ENCODE peak calls at places on chromosomes 5 and 9, in four cellular contexts. One of them, this sample, is unnamed.

GRCh38 chr5:98927242-98927987 is 1.4 kb downstream of the CHD1 start:
- DNase-seq in ovary: peak; percentile 56
- DNase-seq in astrocyte: peak; percentile 72
- DNase-seq in neural progenitor cell: peak; percentile 51
- DNase-seq in this sample: no peak

GRCh38 chr5:30040483-30041116 is 1152.9 kb upstream of the CDH6 start:
- DNase-seq in astrocyte: peak; percentile 26
- DNase-seq in neural progenitor cell: peak; percentile 75
- DNase-seq in ovary: no peak
- DNase-seq in this sample: no peak

GRCh38 chr5:78003914-78004313 is 227.8 kb upstream of the TBCA start:
- DNase-seq in neural progenitor cell: peak; percentile 72
- DNase-seq in astrocyte: no peak
- DNase-seq in ovary: no peak
- DNase-seq in this sample: no peak

GRCh38 chr5:133292300-133292699 is 240.5 kb downstream of the HSPA4 start:
- DNase-seq in astrocyte: no peak
- DNase-seq in neural progenitor cell: no peak
- DNase-seq in ovary: no peak
- DNase-seq in this sample: no peak

GRCh38 chr9:121499427-121500164 is at the start of gene GGTA1:
- DNase-seq in astrocyte: peak; percentile 36
- DNase-seq in neural progenitor cell: peak; percentile 84
- DNase-seq in ovary: peak; percentile 73
- DNase-seq in this sample: peak; percentile 76

GRCh38 chr5:89417990-89418820 is 535.2 kb upstream of the MEF2C start:
- DNase-seq in ovary: no peak
- DNase-seq in astrocyte: no peak
- DNase-seq in neural progenitor cell: no peak
- DNase-seq in this sample: no peak

GRCh38 chr5:1474183-1474839 is 29.1 kb upstream of the SLC6A3 start:
- DNase-seq in astrocyte: no peak
- DNase-seq in ovary: peak; percentile 28
- DNase-seq in neural progenitor cell: no peak
- DNase-seq in this sample: no peak

GRCh38 chr9:114156658-114157421 is 1.5 kb downstream of the COL27A1 start:
- DNase-seq in ovary: peak; percentile 84
- DNase-seq in neural progenitor cell: peak; percentile 68
- DNase-seq in astrocyte: peak; percentile 85
- DNase-seq in this sample: peak; percentile 62

GRCh38 chr9:114207034-114207815 is 51.9 kb downstream of the COL27A1 start:
- DNase-seq in neural progenitor cell: peak; percentile 71
- DNase-seq in astrocyte: peak; percentile 33
- DNase-seq in ovary: peak; percentile 60
- DNase-seq in this sample: no peak

GRCh38 chr5:33184367-33184766 is 256.4 kb upstream of the TARS1 start:
- DNase-seq in neural progenitor cell: no peak
- DNase-seq in ovary: no peak
- DNase-seq in astrocyte: no peak
- DNase-seq in this sample: no peak

GRCh38 chr5:121121786-121122185 is 657.7 kb downstream of the PRR16 start:
- DNase-seq in ovary: no peak
- DNase-seq in neural progenitor cell: no peak
- DNase-seq in astrocyte: no peak
- DNase-seq in this sample: no peak

GRCh38 chr9:4435197-4435596 is 55.1 kb upstream of the SLC1A1 start:
- DNase-seq in ovary: no peak
- DNase-seq in neural progenitor cell: no peak
- DNase-seq in astrocyte: peak; percentile 4
- DNase-seq in this sample: no peak

GRCh38 chr9:96607971-96608370 is 11.7 kb downstream of the CDC14B start:
- DNase-seq in astrocyte: no peak
- DNase-seq in neural progenitor cell: no peak
- DNase-seq in ovary: no peak
- DNase-seq in this sample: no peak

GRCh38 chr9:123360161-123361085 is 4.4 kb downstream of the CRB2 start:
- DNase-seq in astrocyte: no peak
- DNase-seq in ovary: no peak
- DNase-seq in neural progenitor cell: peak; percentile 98
- DNase-seq in this sample: no peak

GRCh38 chr5:24789631-24790354 is 145.0 kb upstream of the CDH10 start:
- DNase-seq in neural progenitor cell: no peak
- DNase-seq in astrocyte: peak; percentile 19
- DNase-seq in ovary: no peak
- DNase-seq in this sample: no peak

GRCh38 chr5:81519217-81519905 is 125.4 kb upstream of the ACOT12 start:
- DNase-seq in ovary: no peak
- DNase-seq in astrocyte: no peak
- DNase-seq in neural progenitor cell: no peak
- DNase-seq in this sample: no peak

GRCh38 chr9:113511856-113512761 is 48.6 kb downstream of the RGS3 start:
- DNase-seq in neural progenitor cell: peak; percentile 60
- DNase-seq in astrocyte: peak; percentile 62
- DNase-seq in ovary: no peak
- DNase-seq in this sample: no peak

GRCh38 chr9:113690055-113690740 is 185.9 kb upstream of the ZNF618 start:
- DNase-seq in astrocyte: no peak
- DNase-seq in neural progenitor cell: peak; percentile 9
- DNase-seq in ovary: no peak
- DNase-seq in this sample: no peak

GRCh38 chr9:137303031-137303892 is 1.2 kb upstream of the NRARP start:
- DNase-seq in ovary: peak; percentile 44
- DNase-seq in neural progenitor cell: peak; percentile 70
- DNase-seq in astrocyte: no peak
- DNase-seq in this sample: no peak

GRCh38 chr9:123157216-123157615 is 111.2 kb downstream of the STRBP start:
- DNase-seq in neural progenitor cell: no peak
- DNase-seq in ovary: no peak
- DNase-seq in astrocyte: peak; percentile 9
- DNase-seq in this sample: no peak

GRCh38 chr5:89283758-89284493 is 400.9 kb upstream of the MEF2C start:
- DNase-seq in ovary: no peak
- DNase-seq in astrocyte: no peak
- DNase-seq in neural progenitor cell: no peak
- DNase-seq in this sample: no peak

GRCh38 chr9:69758001-69758730 is 1.6 kb downstream of the PTAR1 start:
- DNase-seq in astrocyte: peak; percentile 71
- DNase-seq in neural progenitor cell: no peak
- DNase-seq in ovary: no peak
- DNase-seq in this sample: no peak

GRCh38 chr5:59040007-59040803 is 457.3 kb downstream of the RAB3C start:
- DNase-seq in ovary: no peak
- DNase-seq in neural progenitor cell: no peak
- DNase-seq in astrocyte: no peak
- DNase-seq in this sample: no peak

GRCh38 chr9:9170735-9171134 is 1371.2 kb upstream of the DMAC1 start:
- DNase-seq in astrocyte: no peak
- DNase-seq in neural progenitor cell: peak; percentile 4
- DNase-seq in ovary: no peak
- DNase-seq in this sample: no peak

GRCh38 chr5:34474573-34475021 is 181.5 kb upstream of the RAI14 start:
- DNase-seq in neural progenitor cell: peak; percentile 60
- DNase-seq in astrocyte: peak; percentile 37
- DNase-seq in ovary: no peak
- DNase-seq in this sample: no peak

GRCh38 chr5:133358271-133358670 is 254.1 kb downstream of the FSTL4 start:
- DNase-seq in neural progenitor cell: no peak
- DNase-seq in astrocyte: no peak
- DNase-seq in ovary: no peak
- DNase-seq in this sample: peak; percentile 40

GRCh38 chr5:77923666-77924065 is 147.5 kb upstream of the TBCA start:
- DNase-seq in neural progenitor cell: no peak
- DNase-seq in ovary: no peak
- DNase-seq in astrocyte: no peak
- DNase-seq in this sample: no peak

GRCh38 chr9:69149321-69149807 is 24.7 kb upstream of the TJP2 start:
- DNase-seq in neural progenitor cell: peak; percentile 30
- DNase-seq in astrocyte: peak; percentile 78
- DNase-seq in ovary: no peak
- DNase-seq in this sample: no peak

GRCh38 chr9:36995927-36996471 is 38.1 kb downstream of the PAX5 start:
- DNase-seq in ovary: peak; percentile 42
- DNase-seq in astrocyte: peak; percentile 26
- DNase-seq in neural progenitor cell: peak; percentile 89
- DNase-seq in this sample: no peak

GRCh38 chr9:36759141-36759540 is 186.4 kb downstream of the MELK start:
- DNase-seq in neural progenitor cell: no peak
- DNase-seq in ovary: no peak
- DNase-seq in astrocyte: no peak
- DNase-seq in this sample: no peak

GRCh38 chr5:135829681-135830383 is 4.6 kb upstream of the SLC25A48 start:
- DNase-seq in astrocyte: peak; percentile 8
- DNase-seq in ovary: peak; percentile 76
- DNase-seq in neural progenitor cell: peak; percentile 89
- DNase-seq in this sample: peak; percentile 57

GRCh38 chr5:126251024-126251423 is 172.2 kb upstream of the GRAMD2B start:
- DNase-seq in astrocyte: no peak
- DNase-seq in ovary: no peak
- DNase-seq in neural progenitor cell: no peak
- DNase-seq in this sample: no peak

GRCh38 chr5:83209963-83210362 is 132.6 kb downstream of the XRCC4 start:
- DNase-seq in astrocyte: no peak
- DNase-seq in neural progenitor cell: no peak
- DNase-seq in ovary: no peak
- DNase-seq in this sample: no peak

GRCh38 chr9:10146517-10147331 is 466.1 kb downstream of the PTPRD start:
- DNase-seq in ovary: no peak
- DNase-seq in neural progenitor cell: no peak
- DNase-seq in astrocyte: no peak
- DNase-seq in this sample: no peak

GRCh38 chr5:10046681-10047080 is 203.0 kb downstream of the ATPSCKMT start:
- DNase-seq in astrocyte: no peak
- DNase-seq in neural progenitor cell: no peak
- DNase-seq in ovary: no peak
- DNase-seq in this sample: no peak

GRCh38 chr9:28136113-28136512 is 562.8 kb upstream of the C9orf72 start:
- DNase-seq in neural progenitor cell: no peak
- DNase-seq in astrocyte: no peak
- DNase-seq in ovary: no peak
- DNase-seq in this sample: no peak

GRCh38 chr5:55713871-55714270 is 1.7 kb upstream of the SLC38A9 start:
- DNase-seq in ovary: no peak
- DNase-seq in astrocyte: no peak
- DNase-seq in neural progenitor cell: no peak
- DNase-seq in this sample: no peak

DNA sequence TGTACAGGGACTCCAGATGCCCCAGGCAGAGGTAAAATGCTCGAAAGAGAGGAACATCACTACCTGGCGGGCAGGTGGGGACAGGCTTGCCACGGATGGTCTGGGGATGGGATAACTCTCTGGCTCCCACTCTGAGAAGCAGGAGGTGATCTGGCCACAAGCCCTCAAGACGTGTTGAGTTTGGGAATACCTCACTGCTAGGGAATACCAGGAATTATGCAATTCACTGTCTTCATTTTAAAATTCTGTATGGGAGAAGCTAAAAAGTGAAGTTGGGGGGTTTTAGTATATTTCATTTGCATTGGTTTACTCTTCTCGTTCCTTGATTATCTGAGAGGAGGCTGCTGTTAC is 510.4 kb downstream of the CCDC171 start:
- DNase-seq in neural progenitor cell: no peak
- DNase-seq in astrocyte: no peak
- DNase-seq in ovary: no peak
- DNase-seq in this sample: no peak
- TF ChIP-seq CTCF in neural progenitor cell: no peak
- TF ChIP-seq CTCF in astrocyte: no peak
- TF ChIP-seq CTCF in ovary: no peak
- TF ChIP-seq CTCF in this sample: no peak

DNA sequence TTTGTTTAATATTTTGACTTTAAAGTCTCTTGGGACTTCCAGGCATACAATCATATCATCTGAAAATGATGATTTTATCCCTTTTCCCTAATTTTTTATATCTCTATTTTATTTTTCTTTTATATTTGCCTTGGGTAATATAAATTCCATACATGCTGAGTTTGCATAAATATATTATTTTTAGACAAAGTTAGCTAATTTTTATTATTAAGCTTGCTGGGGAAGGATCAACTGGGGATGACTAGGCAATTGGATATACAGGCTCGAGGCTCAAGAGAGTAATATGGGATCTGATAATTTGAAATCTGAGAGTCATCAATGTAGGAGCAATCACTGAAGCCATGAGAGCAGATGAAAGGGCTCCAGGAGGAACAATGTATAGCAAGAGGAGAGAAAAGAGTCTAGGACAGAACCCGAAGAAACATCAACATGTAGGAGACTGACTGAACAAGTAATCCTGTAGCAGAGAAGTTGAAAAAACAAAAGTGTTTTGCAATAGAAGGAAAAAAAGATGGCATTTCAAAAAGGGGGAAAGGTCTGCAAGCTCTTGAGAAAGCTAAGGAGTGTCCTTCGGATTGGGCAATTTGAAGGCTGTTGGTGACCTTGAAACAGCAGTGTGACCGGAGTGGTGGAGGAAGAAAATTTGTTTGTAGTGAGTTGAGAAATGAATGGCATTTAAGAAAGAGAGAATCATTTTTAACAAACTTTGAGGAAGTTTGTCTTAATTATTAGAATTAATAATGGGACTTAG is 17.0 kb upstream of the RHOBTB3 start:
- DNase-seq in ovary: no peak
- DNase-seq in neural progenitor cell: no peak
- DNase-seq in astrocyte: no peak
- DNase-seq in this sample: no peak
- H3K4me1 ChIP-seq in ovary: peaks cover 11% of the 10 kb centered on the region
- H3K4me1 ChIP-seq in neural progenitor cell: peaks cover 6% of the 10 kb centered on the region
- H3K4me1 ChIP-seq in astrocyte: peaks cover 34% of the 10 kb centered on the region
- H3K4me1 ChIP-seq in this sample: peaks cover 17% of the 10 kb centered on the region

GRCh38 chr9:130860458-130861316 is 25.6 kb downstream of the ABL1 start:
- DNase-seq in ovary: peak; percentile 87
- DNase-seq in astrocyte: peak; percentile 99
- DNase-seq in neural progenitor cell: peak; percentile 43
- DNase-seq in this sample: peak; percentile 98
- H3K27ac ChIP-seq in ovary: no peak overlapping the region
- H3K27ac ChIP-seq in astrocyte: peak overlapping the region; percentile 98
- H3K27ac ChIP-seq in neural progenitor cell: peak overlapping the region; percentile 12
- H3K27ac ChIP-seq in this sample: peak overlapping the region; percentile 77

GRCh38 chr5:179870403-179870903 is 11.8 kb upstream of the MRNIP start:
- DNase-seq in neural progenitor cell: peak; percentile 79
- DNase-seq in astrocyte: no peak
- DNase-seq in ovary: peak; percentile 78
- DNase-seq in this sample: no peak
- TF ChIP-seq CTCF in neural progenitor cell: peak; percentile 64
- TF ChIP-seq CTCF in astrocyte: no peak
- TF ChIP-seq CTCF in ovary: peak; percentile 17
- TF ChIP-seq CTCF in this sample: no peak

DNA sequence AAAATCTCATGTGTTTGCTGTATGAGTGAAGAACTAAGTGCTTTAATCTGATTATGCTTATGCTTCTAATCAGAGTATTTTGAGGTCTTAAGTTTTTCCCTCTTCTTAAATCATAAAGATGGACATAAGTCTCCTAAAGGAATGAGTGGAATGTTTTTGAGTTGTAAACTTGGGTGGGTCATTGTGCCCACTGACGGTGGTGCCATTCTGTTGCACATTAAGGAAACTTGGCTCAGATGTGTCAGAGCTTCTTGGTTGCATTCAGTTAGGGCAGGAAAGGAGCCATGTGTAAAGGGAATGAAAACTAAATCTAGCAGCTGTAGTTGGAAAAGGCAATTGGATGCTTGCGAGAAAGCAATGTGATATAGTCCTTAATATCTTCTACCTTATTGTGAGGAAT is 256.6 kb downstream of the FANCC start:
- DNase-seq in ovary: no peak
- DNase-seq in astrocyte: no peak
- DNase-seq in neural progenitor cell: no peak
- DNase-seq in this sample: no peak
- H3K4me1 ChIP-seq in ovary: peaks cover 33% of the 10 kb centered on the region
- H3K4me1 ChIP-seq in astrocyte: peaks cover 46% of the 10 kb centered on the region
- H3K4me1 ChIP-seq in neural progenitor cell: peaks cover 21% of the 10 kb centered on the region
- H3K4me1 ChIP-seq in this sample: no peaks in the 10 kb centered on the region

This sample was measured in right atrium auricular region.